ENCODE peak calls at places on chromosome 7, in seven cellular contexts. E is CD4-positive, CD25-positive, alpha-beta regulatory T cell; R is astrocyte; Q is lower lobe of right lung; W is heart left ventricle; L is neuronal stem cell; G is endodermal cell. N is an unnamed sample.

GRCh38 chr7:45574521-45575500 is 643 bp downstream of the ADCY1 start:
- DNase-seq in E (no peak), R (peak; percentile 32), Q (no peak), W (no peak), L (peak; percentile 57), G (peak; percentile 80), N (peak; percentile 45)

GRCh38 chr7:14938181-14938580 is 35.6 kb upstream of the DGKB start:
- DNase-seq in E (no peak), R (no peak), Q (no peak), W (no peak), L (no peak), G (no peak), N (no peak)

GRCh38 chr7:95493247-95493646 is 7.5 kb downstream of the ASB4 start:
- DNase-seq in E (no peak), R (peak; percentile 48), Q (no peak), W (no peak), L (no peak), G (no peak), N (no peak)

GRCh38 chr7:103524042-103524907 is 78.3 kb upstream of the SLC26A5 start:
- DNase-seq in E (no peak), R (peak; percentile 13), Q (no peak), W (no peak), L (peak; percentile 29), G (no peak), N (no peak)

GRCh38 chr7:22378199-22378961 is 21.4 kb upstream of the RAPGEF5 start:
- DNase-seq in E (no peak), R (no peak), Q (no peak), W (no peak), L (no peak), G (no peak), N (no peak)

GRCh38 chr7:37100735-37101331 is 347.8 kb downstream of the ELMO1 start:
- DNase-seq in E (no peak), R (no peak), Q (no peak), W (no peak), L (no peak), G (no peak), N (no peak)

GRCh38 chr7:33753881-33754525 is 151.3 kb upstream of the BMPER start:
- DNase-seq in E (no peak), R (no peak), Q (no peak), W (no peak), L (no peak), G (no peak), N (no peak)

GRCh38 chr7:77266162-77266807 is 66.7 kb upstream of the FGL2 start:
- DNase-seq in E (no peak), R (no peak), Q (no peak), W (no peak), L (no peak), G (no peak), N (no peak)

GRCh38 chr7:88480901-88481300 is 174.2 kb upstream of the STEAP4 start:
- DNase-seq in E (no peak), R (no peak), Q (no peak), W (no peak), L (no peak), G (no peak), N (peak; percentile 29)

GRCh38 chr7:69429817-69430501 is 168.3 kb upstream of the AUTS2 start:
- DNase-seq in E (no peak), R (peak; percentile 71), Q (peak; percentile 51), W (peak; percentile 65), L (no peak), G (peak; percentile 54), N (no peak)

GRCh38 chr7:6360841-6361240 is 86.9 kb downstream of the DAGLB start:
- DNase-seq in E (no peak), R (no peak), Q (no peak), W (no peak), L (no peak), G (no peak), N (no peak)

GRCh38 chr7:2114052-2114451 is 118.7 kb downstream of the MAD1L1 start:
- DNase-seq in E (no peak), R (peak; percentile 74), Q (no peak), W (no peak), L (no peak), G (no peak), N (no peak)

GRCh38 chr7:90655566-90655965 is 59.4 kb downstream of the CDK14 start:
- DNase-seq in E (no peak), R (peak; percentile 96), Q (no peak), W (no peak), L (no peak), G (no peak), N (no peak)

GRCh38 chr7:114081606-114082425 is 163.0 kb upstream of the PPP1R3A start:
- DNase-seq in E (no peak), R (peak; percentile 44), Q (no peak), W (no peak), L (peak; percentile 39), G (peak; percentile 53), N (peak; percentile 54)

GRCh38 chr7:36573066-36573465 is 151.2 kb downstream of the AOAH start:
- DNase-seq in E (no peak), R (no peak), Q (peak; percentile 50), W (no peak), L (no peak), G (no peak), N (no peak)

GRCh38 chr7:66202380-66202779 is 2.8 kb upstream of the TPST1 start:
- DNase-seq in E (no peak), R (no peak), Q (no peak), W (no peak), L (no peak), G (no peak), N (no peak)

GRCh38 chr7:68752485-68752884 is 845.8 kb upstream of the AUTS2 start:
- DNase-seq in E (no peak), R (no peak), Q (no peak), W (no peak), L (no peak), G (no peak), N (no peak)

GRCh38 chr7:134327896-134328295 is 11.2 kb upstream of the SLC35B4 start:
- DNase-seq in E (peak; percentile 50), R (peak; percentile 12), Q (no peak), W (peak; percentile 19), L (peak; percentile 53), G (peak; percentile 89), N (peak; percentile 74)

GRCh38 chr7:24378871-24379608 is 95.0 kb downstream of the NPY start:
- DNase-seq in E (no peak), R (peak; percentile 85), Q (peak; percentile 57), W (no peak), L (no peak), G (no peak), N (peak; percentile 56)

GRCh38 chr7:17408245-17408903 is 109.9 kb downstream of the AHR start:
- DNase-seq in E (no peak), R (peak; percentile 92), Q (peak; percentile 52), W (no peak), L (no peak), G (no peak), N (no peak)

GRCh38 chr7:124152859-124153692 is 120.2 kb upstream of the TMEM229A start:
- DNase-seq in E (no peak), R (peak; percentile 23), Q (no peak), W (no peak), L (peak; percentile 6), G (peak; percentile 74), N (peak; percentile 34)

GRCh38 chr7:139725077-139725476 is 52.7 kb downstream of the HIPK2 start:
- DNase-seq in E (no peak), R (peak; percentile 86), Q (no peak), W (no peak), L (no peak), G (peak; percentile 36), N (peak; percentile 50)

GRCh38 chr7:133481676-133482075 is 228.8 kb downstream of the EXOC4 start:
- DNase-seq in E (no peak), R (peak; percentile 76), Q (no peak), W (no peak), L (no peak), G (no peak), N (no peak)

GRCh38 chr7:1949681-1950055 is 279.6 kb downstream of the ELFN1 start:
- DNase-seq in E (no peak), R (no peak), Q (peak; percentile 34), W (no peak), L (no peak), G (no peak), N (no peak)

GRCh38 chr7:66247387-66248078 is 42.4 kb downstream of the TPST1 start:
- DNase-seq in E (no peak), R (no peak), Q (no peak), W (no peak), L (no peak), G (no peak), N (no peak)

GRCh38 chr7:8441106-8441590 is 7.7 kb downstream of the NXPH1 start:
- DNase-seq in E (no peak), R (no peak), Q (no peak), W (no peak), L (no peak), G (peak; percentile 61), N (no peak)
- H3K27me3 ChIP-seq in E (peaks cover 65% of the 10 kb centered on the region), R (peaks cover 63% of the 10 kb centered on the region), Q (peaks cover 89% of the 10 kb centered on the region), W (peaks cover 52% of the 10 kb centered on the region), L (peaks cover 97% of the 10 kb centered on the region), G (peaks cover 100% of the 10 kb centered on the region), N (no peaks in the 10 kb centered on the region)

GRCh38 chr7:106282852-106283251 is 1.9 kb downstream of the NAMPT start:
- DNase-seq in E (no peak), R (no peak), Q (no peak), W (no peak), L (no peak), G (no peak), N (no peak)
- H3K4me3 ChIP-seq in E (peak overlapping the region; percentile 99), R (no peak overlapping the region), Q (peak overlapping the region; percentile 75), W (peak overlapping the region; percentile 75), L (no peak overlapping the region), G (peak overlapping the region; percentile 97), N (no peak overlapping the region)

DNA sequence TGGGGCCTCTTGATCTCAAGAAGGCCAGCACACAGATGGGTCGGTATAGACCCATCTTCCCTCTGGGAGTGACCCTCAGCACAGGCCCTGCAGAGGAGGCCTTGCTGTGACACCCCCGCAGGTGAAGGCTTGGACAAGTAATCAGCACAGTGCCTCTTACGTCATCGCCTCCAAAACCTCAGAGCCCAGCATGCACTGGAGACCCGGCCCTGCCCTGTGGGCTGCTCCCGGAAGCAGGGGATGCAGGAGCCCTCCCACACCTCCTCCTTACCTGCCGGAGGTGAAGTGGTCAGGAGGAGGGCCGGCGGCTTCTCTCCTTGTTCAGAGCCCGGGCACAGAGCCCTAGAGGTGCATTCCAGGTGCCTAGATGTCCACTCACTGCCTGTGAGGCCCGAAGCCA is 121.4 kb downstream of the PAXIP1 start:
- DNase-seq in E (no peak), R (no peak), Q (no peak), W (no peak), L (no peak), G (no peak), N (no peak)
- H3K27me3 ChIP-seq in E (no peaks in the 10 kb centered on the region), R (peaks cover 2% of the 10 kb centered on the region), Q (no peaks in the 10 kb centered on the region), W (no peaks in the 10 kb centered on the region), L (no peaks in the 10 kb centered on the region), G (no peaks in the 10 kb centered on the region), N (no peaks in the 10 kb centered on the region)

DNA sequence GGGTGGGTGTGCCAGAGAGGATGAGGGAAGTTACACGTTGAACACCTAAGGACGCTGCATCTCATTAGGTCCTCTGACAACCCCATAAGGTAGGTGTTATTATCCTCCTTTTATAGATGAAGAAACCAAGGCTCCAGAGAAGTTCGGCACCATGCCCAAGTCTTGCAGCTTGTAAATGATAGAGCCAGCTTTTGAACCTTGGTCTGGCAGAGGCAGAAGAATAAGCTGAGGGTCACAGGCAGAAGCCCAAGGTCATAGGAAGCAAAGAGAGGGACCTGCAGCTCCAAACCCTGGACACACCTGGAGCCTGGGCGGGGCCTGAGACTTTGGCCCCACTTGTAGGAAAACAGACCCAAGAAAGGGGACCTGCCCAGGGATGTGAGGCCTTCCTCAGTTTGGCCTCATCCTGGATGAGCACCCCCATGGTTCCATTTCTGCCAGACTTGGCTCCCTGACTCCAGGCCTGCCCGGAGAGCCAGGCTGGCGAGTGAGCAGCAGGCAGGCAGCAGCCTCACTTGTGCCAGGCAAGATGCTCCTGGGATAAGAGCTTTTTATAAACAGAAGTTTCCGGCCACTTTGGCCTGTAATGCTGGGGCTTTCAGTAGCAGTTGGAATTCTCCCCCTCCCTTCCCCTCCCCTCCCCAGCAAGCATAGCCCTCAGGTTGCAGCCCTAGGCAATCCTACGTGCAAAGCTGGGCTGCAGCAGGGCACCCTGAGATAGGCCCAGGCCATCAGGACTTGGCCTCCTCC is 2.4 kb downstream of the KCNH2 start:
- DNase-seq in E (no peak), R (no peak), Q (no peak), W (no peak), L (no peak), G (no peak), N (no peak)
- H3K4me3 ChIP-seq in E (peak overlapping the region; percentile 48), R (no peak overlapping the region), Q (peak overlapping the region; percentile 54), W (peak overlapping the region; percentile 31), L (no peak overlapping the region), G (peak overlapping the region; percentile 77), N (peak overlapping the region; percentile 50)

N was measured in HAP-1.